ENCODE peak calls at places on chromosomes 6 and 20, in four cellular contexts. G is CD8-positive, alpha-beta T cell; I is psoas muscle; E is Panc1. Z is an unnamed sample.

GRCh38 chr20:1813674-1814635 is 81.3 kb upstream of the SIRPA start:
- DNase-seq in I (no peak), E (no peak), G (no peak), Z (no peak)

GRCh38 chr6:150208606-150209352 is 65.9 kb downstream of the PPP1R14C start:
- DNase-seq in G (no peak), E (no peak), I (no peak), Z (no peak)

GRCh38 chr20:64109831-64110391 is 2.5 kb upstream of the NPBWR2 start:
- DNase-seq in G (peak), I (peak), E (no peak), Z (no peak)

GRCh38 chr6:64712606-64713005 is 994.4 kb downstream of the EYS start:
- DNase-seq in E (no peak), I (no peak), G (no peak), Z (no peak)

GRCh38 chr6:158011980-158012566 is 30.4 kb downstream of the SYNJ2 start:
- DNase-seq in E (no peak), G (no peak), I (peak), Z (peak)

GRCh38 chr20:36101201-36101600 is 53.3 kb upstream of the EPB41L1 start:
- DNase-seq in E (no peak), I (no peak), G (no peak), Z (no peak)

GRCh38 chr6:150638765-150639164 is 39.1 kb downstream of the PLEKHG1 start:
- DNase-seq in G (no peak), I (no peak), E (no peak), Z (no peak)

GRCh38 chr20:10090588-10091166 is 55.9 kb downstream of the ANKEF1 start:
- DNase-seq in G (peak), I (peak), E (peak), Z (no peak)

GRCh38 chr6:110067837-110068591 is 89.9 kb downstream of the GPR6 start:
- DNase-seq in I (no peak), G (no peak), E (no peak), Z (no peak)

GRCh38 chr6:138815797-138816528 is 20.1 kb downstream of the ECT2L start:
- DNase-seq in E (peak), I (no peak), G (no peak), Z (no peak)

GRCh38 chr20:18087054-18087453 is 29.3 kb upstream of the OVOL2 start:
- DNase-seq in G (no peak), I (no peak), E (no peak), Z (no peak)

GRCh38 chr6:29850011-29850553 is 22.5 kb downstream of the HLA-G start:
- DNase-seq in E (no peak), I (no peak), G (peak), Z (no peak)

GRCh38 chr6:69719602-69720193 is 77.1 kb downstream of the LMBRD1 start:
- DNase-seq in E (peak), G (no peak), I (no peak), Z (no peak)

GRCh38 chr6:143325379-143326140 is 124.9 kb downstream of the ADAT2 start:
- DNase-seq in E (no peak), G (no peak), I (no peak), Z (no peak)

GRCh38 chr20:47540443-47541354 is 39.0 kb downstream of the NCOA3 start:
- DNase-seq in E (no peak), G (no peak), I (no peak), Z (no peak)

GRCh38 chr6:128541261-128541660 is 20.9 kb upstream of the PTPRK start:
- DNase-seq in I (no peak), E (no peak), G (no peak), Z (no peak)

GRCh38 chr6:149929422-149929821 is 6.5 kb upstream of the RAET1G start:
- DNase-seq in G (no peak), E (no peak), I (no peak), Z (no peak)

GRCh38 chr20:19935842-19936241 is 81.3 kb upstream of the NAA20 start:
- DNase-seq in G (no peak), E (no peak), I (no peak), Z (no peak)

GRCh38 chr20:19937651-19938420 is 79.3 kb upstream of the NAA20 start:
- DNase-seq in E (no peak), I (no peak), G (no peak), Z (no peak)

GRCh38 chr20:19934792-19935491 is 82.2 kb upstream of the NAA20 start:
- DNase-seq in G (no peak), E (no peak), I (peak), Z (no peak)

GRCh38 chr20:19938421-19938787 is 78.8 kb upstream of the NAA20 start:
- DNase-seq in G (no peak), I (no peak), E (no peak), Z (no peak)

DNA sequence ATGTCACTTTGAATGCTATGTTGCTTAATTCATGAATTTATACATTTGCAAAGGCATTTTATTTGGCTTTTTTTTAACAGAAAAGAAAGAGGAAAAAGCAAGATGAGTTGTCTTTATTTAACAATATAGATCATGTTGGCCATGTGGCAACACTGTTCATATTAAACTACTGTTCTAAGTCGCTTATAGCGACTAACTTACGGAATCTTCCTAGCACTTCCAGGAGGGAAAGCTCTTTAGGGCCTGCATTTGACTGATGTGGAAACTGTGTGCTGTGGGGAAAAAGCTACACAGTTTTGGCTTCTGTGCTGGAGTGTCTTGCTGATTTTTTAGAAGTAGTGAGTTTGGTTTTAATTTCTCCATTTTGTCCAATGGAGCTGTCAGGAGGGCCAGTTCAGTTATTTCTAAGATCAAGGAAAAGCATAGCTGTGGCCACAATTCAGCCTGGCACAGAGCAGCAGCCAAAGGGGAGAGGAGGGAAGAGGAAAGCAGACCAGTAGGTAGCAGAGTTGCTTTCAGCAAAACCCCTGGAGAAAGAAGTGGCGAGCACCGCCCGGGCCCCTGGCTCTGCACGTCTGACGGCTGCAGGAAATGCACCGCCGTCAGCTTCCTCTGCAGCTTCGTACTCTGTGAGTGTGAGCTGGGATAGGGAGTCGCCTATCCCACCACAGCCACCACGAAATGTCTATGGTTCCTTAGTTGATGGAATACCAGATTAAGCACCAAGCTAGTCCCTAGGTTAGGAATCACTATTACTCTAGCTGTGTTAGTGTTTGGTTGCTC is 80.2 kb upstream of the NAA20 start:
- DNase-seq in I (peak), E (no peak), G (peak), Z (peak)
- H3K27ac ChIP-seq in I (peak), E (no peak), G (no peak), Z (peak)

GRCh38 chr20:41003143-41003932 is 25.3 kb upstream of the TOP1 start:
- DNase-seq in G (peak), I (no peak), E (peak), Z (no peak)
- H3K4me3 ChIP-seq in G (peak), I (no peak), E (no peak), Z (no peak)

DNA sequence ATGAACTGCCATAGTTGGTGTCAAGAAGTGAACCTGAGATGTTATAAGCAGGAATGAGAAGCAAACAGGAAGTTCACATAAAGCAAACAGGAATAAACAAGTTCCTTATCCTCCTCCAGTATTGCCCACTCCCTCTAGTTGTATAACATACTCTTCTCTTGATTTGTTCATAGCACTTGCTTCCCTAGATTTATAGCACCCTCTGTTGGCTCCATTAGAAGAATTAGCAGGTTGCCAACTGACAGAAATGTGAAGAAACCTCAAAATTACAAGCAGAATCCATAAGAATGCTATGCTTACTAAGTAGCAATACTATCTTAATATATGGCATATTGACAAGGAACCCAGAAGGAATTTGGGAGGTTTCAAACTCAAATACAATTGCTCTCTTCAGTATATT is 195.4 kb downstream of the TBX18 start:
- DNase-seq in G (no peak), I (no peak), E (no peak), Z (no peak)
- TF ChIP-seq CTCF in G (no peak), I (no peak), E (no peak), Z (no peak)

GRCh38 chr20:49612127-49612738 is 44.3 kb upstream of the PTGIS start:
- DNase-seq in E (no peak), G (no peak), I (peak), Z (no peak)
- H3K27ac ChIP-seq in E (no peak), G (no peak), I (peak), Z (no peak)

DNA sequence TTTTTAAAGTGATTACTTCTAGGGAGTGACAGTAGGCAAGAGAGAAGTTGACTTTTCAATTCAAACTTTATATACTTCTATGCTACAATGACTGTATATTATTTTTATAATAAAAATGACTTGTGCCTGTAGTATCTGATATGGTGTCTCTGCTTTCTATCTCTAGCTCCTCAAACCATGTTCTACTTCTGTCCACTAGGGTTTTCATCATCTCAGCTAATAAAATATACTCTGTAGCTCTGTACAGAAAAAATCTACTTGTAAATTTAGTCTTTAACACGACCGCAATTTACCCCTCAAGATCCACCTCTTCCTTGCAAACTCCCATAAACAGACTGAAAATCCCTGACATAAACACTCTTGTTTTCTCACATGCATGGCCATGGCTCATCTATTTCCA is 42.3 kb downstream of the HBS1L start:
- DNase-seq in E (no peak), G (no peak), I (no peak), Z (no peak)
- H3K4me3 ChIP-seq in E (no peak), G (no peak), I (no peak), Z (no peak)